ENCODE peak calls at places on chromosome 3, in eight cellular contexts. X, J, B, Y, T, A, E and D are unnamed samples.

GRCh38 chr3:14925729-14926591 is 21.4 kb upstream of the NR2C2 start:
- DNase-seq in X (no peak), B (peak; percentile 83), A (peak; percentile 80), E (peak; percentile 61), Y (peak; percentile 14), J (peak; percentile 76), T (no peak), D (no peak)

GRCh38 chr3:138197058-138197457 is 10.0 kb downstream of the ARMC8 start:
- DNase-seq in E (peak; percentile 40), B (no peak), X (no peak), Y (no peak), T (no peak), A (peak; percentile 40), J (peak; percentile 50), D (no peak)

GRCh38 chr3:62795978-62796635 is 79.1 kb downstream of the CADPS start:
- DNase-seq in A (no peak), J (no peak), Y (no peak), B (no peak), T (no peak), X (no peak), E (no peak), D (no peak)

GRCh38 chr3:193826126-193826795 is 233.3 kb downstream of the OPA1 start:
- DNase-seq in E (no peak), A (peak; percentile 43), B (peak; percentile 85), Y (no peak), X (no peak), J (peak; percentile 86), T (peak; percentile 52), D (peak; percentile 88)

GRCh38 chr3:53236112-53236841 is 19.5 kb downstream of the TKT start:
- DNase-seq in T (peak; percentile 91), Y (no peak), J (peak; percentile 88), B (peak; percentile 98), A (peak; percentile 89), E (peak; percentile 79), X (no peak), D (no peak)

GRCh38 chr3:196837819-196838420 is 29.8 kb upstream of the SENP5 start:
- DNase-seq in A (peak; percentile 64), B (peak; percentile 82), J (peak; percentile 32), E (peak; percentile 80), Y (peak; percentile 69), T (peak; percentile 76), X (peak; percentile 75), D (no peak)

GRCh38 chr3:99939834-99940233 is 122.2 kb downstream of the CMSS1 start:
- DNase-seq in B (no peak), E (no peak), J (no peak), Y (no peak), A (no peak), X (no peak), T (no peak), D (no peak)

GRCh38 chr3:69784854-69785523 is 45.7 kb downstream of the MITF start:
- DNase-seq in A (peak; percentile 66), E (no peak), J (peak; percentile 86), T (peak; percentile 82), Y (no peak), X (no peak), B (peak; percentile 72), D (peak; percentile 90)

GRCh38 chr3:112378989-112379692 is 46.2 kb downstream of the CD200 start:
- DNase-seq in J (peak; percentile 73), A (peak; percentile 96), Y (no peak), T (no peak), X (no peak), E (peak; percentile 99), B (peak; percentile 68), D (peak; percentile 59)

GRCh38 chr3:45896956-45897355 is 10.6 kb downstream of the CCR9 start:
- DNase-seq in Y (no peak), A (peak; percentile 55), E (no peak), T (no peak), X (no peak), J (peak; percentile 39), B (peak; percentile 76), D (no peak)

GRCh38 chr3:119195911-119196310 is 22.5 kb downstream of the UPK1B start:
- DNase-seq in X (no peak), B (no peak), Y (no peak), E (no peak), T (no peak), J (no peak), A (peak; percentile 19), D (no peak)